ENCODE peak calls at places on chromosomes 12 and 14, in eight cellular contexts. E is HS-5, G is memory B cell, R is NCI-H2227 treated with DMSO at 0.1 percent for 48 hours, F is mesendoderm, K is NCI-H1417 treated with DMSO at 0.1 percent for 48 hours, V is GM23338, S is HCT116. O is an unnamed sample.

GRCh38 chr14:51638071-51638944 is 13.4 kb upstream of the FRMD6 start:
- DNase-seq in E (no peak), G (no peak), R (no peak), F (peak), K (no peak), V (peak), S (no peak), O (peak)

GRCh38 chr12:113318900-113319628 is 15.8 kb downstream of the SLC8B1 start:
- DNase-seq in E (no peak), G (no peak), R (no peak), F (no peak), K (no peak), V (no peak), S (no peak), O (peak)

GRCh38 chr14:39396448-39396847 is 35.8 kb downstream of the FBXO33 start:
- DNase-seq in E (peak), G (no peak), R (no peak), F (no peak), K (no peak), V (no peak), S (no peak), O (no peak)

GRCh38 chr12:7108042-7108927 is 729 bp downstream of the C1RL start:
- DNase-seq in E (no peak), G (peak), R (no peak), F (peak), K (no peak), V (peak), S (peak), O (peak)

GRCh38 chr12:54019924-54020586 is 8.2 kb upstream of the HOXC6 start:
- DNase-seq in E (no peak), G (no peak), R (no peak), F (no peak), K (no peak), V (no peak), S (no peak), O (no peak)

GRCh38 chr12:132162508-132163031 is 18.3 kb downstream of the NOC4L start:
- DNase-seq in E (peak), G (no peak), R (no peak), F (no peak), K (no peak), V (no peak), S (no peak), O (no peak)

GRCh38 chr12:46276756-46277155 is 7.9 kb upstream of the SLC38A1 start:
- DNase-seq in E (no peak), G (no peak), R (no peak), F (no peak), K (no peak), V (no peak), S (no peak), O (no peak)

GRCh38 chr12:90672081-90672480 is 282.9 kb downstream of the CCER1 start:
- DNase-seq in E (no peak), G (no peak), R (peak), F (no peak), K (no peak), V (no peak), S (no peak), O (no peak)

GRCh38 chr12:48556631-48557030 is 13.2 kb downstream of the LALBA start:
- DNase-seq in E (no peak), G (no peak), R (no peak), F (no peak), K (no peak), V (peak), S (no peak), O (no peak)

GRCh38 chr12:29447285-29447975 is 50.1 kb downstream of the OVCH1 start:
- DNase-seq in E (no peak), G (no peak), R (no peak), F (no peak), K (no peak), V (no peak), S (no peak), O (no peak)

GRCh38 chr12:28814246-28814645 is 334.8 kb upstream of the FAR2 start:
- DNase-seq in E (no peak), G (no peak), R (no peak), F (no peak), K (no peak), V (no peak), S (no peak), O (no peak)

GRCh38 chr12:55683676-55684075 is 24.0 kb downstream of the ITGA7 start:
- DNase-seq in E (no peak), G (no peak), R (no peak), F (no peak), K (no peak), V (no peak), S (no peak), O (no peak)

GRCh38 chr14:57578427-57579220 is 85.0 kb upstream of the CCDC198 start:
- DNase-seq in E (no peak), G (no peak), R (peak), F (peak), K (peak), V (no peak), S (no peak), O (no peak)

GRCh38 chr12:79927772-79928474 is 7.0 kb downstream of the PPP1R12A start:
- DNase-seq in E (no peak), G (no peak), R (no peak), F (no peak), K (no peak), V (no peak), S (no peak), O (no peak)

GRCh38 chr12:1439201-1439600 is 155.2 kb downstream of the FBXL14 start:
- DNase-seq in E (no peak), G (no peak), R (no peak), F (no peak), K (no peak), V (no peak), S (no peak), O (no peak)

GRCh38 chr14:104223810-104224515 is 85.6 kb downstream of the KIF26A start:
- DNase-seq in E (no peak), G (no peak), R (no peak), F (peak), K (no peak), V (no peak), S (no peak), O (no peak)